ENCODE peak calls at places on chromosomes 1 and 21, in nine cellular contexts. A is heart left ventricle, Z is type B pancreatic cell, O is right atrium auricular region, W is left ventricle myocardium inferior, S is pancreas, J is endothelial cell, Q is neural crest cell, P is H9. H is an unnamed sample.

GRCh38 chr21:31526040-31526439 is 133.5 kb upstream of the SOD1 start:
- DNase-seq in Z (no peak), J (no peak), O (no peak), W (no peak), S (no peak), Q (no peak), A (no peak), P (peak; percentile 49), H (no peak)

GRCh38 chr1:178528219-178528962 is 15.5 kb downstream of the TEX35 start:
- DNase-seq in J (no peak), S (no peak), Z (no peak), A (no peak), O (no peak), Q (no peak), W (no peak), P (no peak), H (peak; percentile 57)

GRCh38 chr1:30371179-30371788 is 352.1 kb downstream of the MATN1 start:
- DNase-seq in P (no peak), O (peak; percentile 47), J (no peak), Q (no peak), Z (no peak), W (no peak), S (no peak), A (no peak), H (no peak)

GRCh38 chr1:248857201-248857600 is 1.7 kb downstream of the ZNF692 start:
- DNase-seq in Z (peak; percentile 65), O (peak; percentile 50), Q (no peak), J (no peak), S (peak; percentile 49), P (no peak), W (no peak), A (no peak), H (no peak)

GRCh38 chr1:212699839-212700596 is at the start of gene BATF3:
- DNase-seq in Z (peak; percentile 67), O (peak; percentile 67), Q (peak; percentile 12), P (no peak), W (peak; percentile 66), J (peak; percentile 22), A (peak; percentile 79), S (peak; percentile 72), H (peak; percentile 33)

GRCh38 chr1:165403835-165404482 is 41.0 kb downstream of the RXRG start:
- DNase-seq in Z (no peak), O (no peak), W (no peak), Q (peak; percentile 29), J (peak; percentile 47), P (peak; percentile 66), A (no peak), S (no peak), H (peak; percentile 42)

GRCh38 chr1:26469558-26469957 is 2.7 kb upstream of the HMGN2 start:
- DNase-seq in J (no peak), O (no peak), S (no peak), A (no peak), P (no peak), W (no peak), Z (no peak), Q (no peak), H (no peak)

GRCh38 chr1:55146781-55147180 is 68.4 kb downstream of the USP24 start:
- DNase-seq in P (no peak), J (no peak), O (no peak), Z (no peak), A (no peak), Q (no peak), S (no peak), W (no peak), H (no peak)

GRCh38 chr1:20847619-20848080 is 60.5 kb upstream of the HP1BP3 start:
- DNase-seq in W (no peak), J (no peak), Z (no peak), A (no peak), O (no peak), S (no peak), Q (no peak), P (no peak), H (no peak)

GRCh38 chr1:161970633-161971032 is 53.0 kb downstream of the OLFML2B start:
- DNase-seq in S (no peak), A (no peak), Q (no peak), Z (no peak), P (no peak), W (no peak), J (no peak), O (no peak), H (no peak)

GRCh38 chr1:162631546-162632233 is 574 bp upstream of the DDR2 start:
- DNase-seq in W (peak; percentile 27), Q (no peak), J (no peak), Z (no peak), A (no peak), O (no peak), P (no peak), S (no peak), H (no peak)

GRCh38 chr1:11746795-11747487 is 11.0 kb downstream of the AGTRAP start:
- DNase-seq in W (peak; percentile 37), P (no peak), Q (no peak), J (no peak), S (no peak), A (peak; percentile 61), O (no peak), Z (no peak), H (no peak)

GRCh38 chr1:231385118-231385748 is 36.9 kb downstream of the EGLN1 start:
- DNase-seq in J (no peak), Q (no peak), S (no peak), P (no peak), O (no peak), W (no peak), A (no peak), Z (no peak), H (no peak)

GRCh38 chr1:231376875-231377549 is 38.9 kb downstream of the SPRTN start:
- DNase-seq in Q (no peak), J (no peak), P (no peak), W (no peak), Z (no peak), S (no peak), O (no peak), A (no peak), H (no peak)

GRCh38 chr1:231383159-231383855 is 38.8 kb downstream of the EGLN1 start:
- DNase-seq in P (no peak), Z (no peak), J (no peak), S (no peak), W (no peak), O (no peak), Q (no peak), A (no peak), H (no peak)

GRCh38 chr1:231382426-231382825 is 39.7 kb downstream of the EGLN1 start:
- DNase-seq in P (no peak), O (no peak), A (no peak), J (no peak), Z (no peak), Q (no peak), W (no peak), S (no peak), H (no peak)

DNA sequence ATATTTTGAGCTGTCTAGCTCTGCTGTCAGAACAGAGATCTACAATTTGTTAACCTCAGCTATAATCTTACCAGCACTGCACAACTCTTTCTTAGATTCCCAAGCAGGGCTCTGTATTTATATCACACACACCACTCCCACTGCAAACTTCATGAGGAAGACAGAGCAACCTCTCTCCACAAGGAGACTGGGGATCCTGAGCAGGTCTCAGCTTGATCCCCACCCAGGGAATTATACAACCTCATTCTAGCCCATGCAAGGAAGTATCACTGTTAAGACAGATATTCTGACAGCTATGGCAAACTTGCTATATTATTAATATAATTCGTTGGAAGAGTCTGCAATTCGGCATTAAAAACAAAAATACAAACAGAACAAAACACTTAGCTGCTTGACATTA is 40.4 kb downstream of the EGLN1 start:
- DNase-seq in J (no peak), P (no peak), S (no peak), Q (no peak), W (no peak), O (no peak), A (no peak), Z (no peak), H (no peak)
- TF ChIP-seq CTCF in J (no peak), P (no peak), S (no peak), Q (no peak), W (no peak), O (no peak), A (no peak), Z (no peak), H (no peak)

DNA sequence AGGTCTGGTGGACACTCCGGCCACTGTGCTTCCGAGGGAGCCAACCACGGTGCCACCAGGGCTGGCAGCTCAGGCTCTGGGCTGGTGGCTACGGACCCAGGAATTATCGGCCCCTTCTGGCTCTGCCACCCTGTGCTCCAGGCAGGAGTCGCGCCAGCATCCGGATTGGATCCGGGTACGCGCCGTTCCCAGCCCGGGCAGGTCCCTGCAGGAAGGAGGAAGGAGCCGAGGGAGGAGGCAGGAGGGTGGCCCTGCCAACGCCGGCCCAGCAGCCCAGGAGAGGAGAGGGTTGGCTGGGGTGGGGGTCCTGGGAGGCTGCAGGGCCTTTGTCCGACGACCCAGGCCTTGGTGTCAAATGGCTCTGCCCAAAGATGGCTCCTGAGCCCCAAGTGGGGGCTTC is 160.5 kb downstream of the CASZ1 start:
- DNase-seq in S (no peak), O (no peak), A (no peak), J (no peak), P (no peak), Z (no peak), Q (no peak), W (no peak), H (no peak)
- TF ChIP-seq CTCF in S (no peak), O (no peak), A (no peak), J (no peak), P (no peak), Z (no peak), Q (no peak), W (no peak), H (no peak)

DNA sequence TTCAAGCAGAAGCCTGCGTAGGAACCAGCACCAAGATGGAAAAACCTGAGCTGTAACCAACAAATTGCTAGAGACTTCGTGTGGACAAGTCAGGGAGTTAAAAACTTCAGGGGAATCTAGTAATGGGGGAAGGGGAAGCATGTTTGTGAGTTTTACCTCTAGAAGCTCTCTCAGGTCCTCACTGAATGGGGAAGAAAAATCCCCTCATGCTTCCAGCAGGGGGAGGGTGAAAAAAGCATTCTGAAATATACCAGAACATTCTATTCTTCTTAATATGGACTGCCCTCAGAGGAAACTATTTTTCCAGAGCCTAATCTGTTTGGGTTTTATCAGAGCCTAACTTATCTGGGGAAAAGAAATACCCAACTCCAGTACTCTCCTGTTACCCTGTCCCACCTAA is 28.6 kb downstream of the GNG12 start:
- DNase-seq in J (no peak), A (no peak), W (no peak), O (no peak), P (no peak), S (no peak), Q (no peak), Z (no peak), H (no peak)
- TF ChIP-seq CTCF in J (peak; percentile 12), A (no peak), W (no peak), O (no peak), P (peak; percentile 48), S (no peak), Q (no peak), Z (peak; percentile 28), H (no peak)

DNA sequence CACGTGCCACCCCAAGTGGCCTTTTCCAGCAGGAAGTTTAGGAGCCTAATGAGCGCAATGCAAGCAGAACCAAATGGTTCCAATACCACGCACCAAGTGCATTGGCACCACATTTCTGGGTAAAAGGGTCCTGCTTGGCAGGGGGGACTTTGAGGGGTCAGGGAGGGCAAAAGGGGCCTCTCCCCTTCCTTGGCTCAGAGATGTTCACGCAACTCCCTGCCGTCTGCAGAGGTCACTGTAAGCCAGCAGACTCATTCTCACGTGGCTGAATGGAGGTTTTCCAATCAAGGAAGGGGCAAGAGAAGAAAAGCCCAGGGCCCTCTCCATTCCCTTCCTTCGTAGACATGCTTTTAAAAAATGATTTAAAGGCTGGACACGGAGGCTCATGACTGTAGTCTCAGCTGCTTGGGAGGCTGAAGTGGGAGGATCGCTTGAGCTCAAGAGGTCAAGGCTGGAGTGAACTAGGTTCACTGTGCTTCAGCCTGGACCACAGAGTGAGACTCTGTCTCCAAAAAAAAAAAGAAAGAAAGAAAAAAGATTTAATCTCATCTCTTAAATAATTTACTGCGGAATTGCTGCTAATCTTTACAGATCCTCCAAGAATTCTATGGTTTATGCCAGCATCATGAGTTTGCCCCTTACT is 80.3 kb downstream of the RUNX3 start:
- DNase-seq in P (peak; percentile 46), W (no peak), Q (no peak), J (peak; percentile 38), A (no peak), S (no peak), Z (no peak), O (peak; percentile 55), H (no peak)
- TF ChIP-seq CTCF in P (peak; percentile 62), W (peak; percentile 41), Q (peak; percentile 41), J (no peak), A (no peak), S (no peak), Z (peak; percentile 41), O (peak; percentile 33), H (no peak)

H was measured in glutamatergic neuron.